ENCODE peak calls at places on chromosomes 16 and 17, in four cellular contexts. Q is NCI-H774, G is heart left ventricle, X is NCI-H460. E is an unnamed sample.

GRCh38 chr16:71919033-71919432 is 23.7 kb downstream of the IST1 start:
- DNase-seq in Q (no peak), G (no peak), X (no peak), E (no peak)

GRCh38 chr17:17692353-17693252 is 11.3 kb downstream of the RAI1 start:
- DNase-seq in X (no peak), Q (no peak), G (no peak), E (no peak)

GRCh38 chr16:2205967-2206313 is 686 bp downstream of the MLST8 start:
- DNase-seq in X (no peak), Q (no peak), G (no peak), E (no peak)

GRCh38 chr16:84829168-84829965 is 9.6 kb downstream of the CRISPLD2 start:
- DNase-seq in Q (no peak), X (no peak), G (no peak), E (no peak)

GRCh38 chr16:495127-495748 is 32.3 kb upstream of the CAPN15 start:
- DNase-seq in G (no peak), Q (no peak), X (peak), E (no peak)

GRCh38 chr17:4852504-4853075 is 19.4 kb downstream of the MINK1 start:
- DNase-seq in Q (no peak), X (no peak), G (no peak), E (no peak)

GRCh38 chr16:89106533-89107208 is 13.0 kb downstream of the ACSF3 start:
- DNase-seq in X (no peak), G (no peak), Q (no peak), E (no peak)

GRCh38 chr17:45666046-45666600 is 118.0 kb upstream of the CRHR1 start:
- DNase-seq in G (no peak), Q (no peak), X (no peak), E (no peak)

GRCh38 chr17:56912105-56912999 is 1.5 kb downstream of the TRIM25 start:
- DNase-seq in Q (no peak), G (no peak), X (peak), E (no peak)

GRCh38 chr16:19969284-19969683 is 84.6 kb upstream of the GPRC5B start:
- DNase-seq in Q (no peak), X (no peak), G (no peak), E (no peak)

GRCh38 chr16:79897444-79898146 is 297.1 kb upstream of the MAF start:
- DNase-seq in X (no peak), G (no peak), Q (no peak), E (no peak)

GRCh38 chr16:19804538-19805323 is 79.9 kb downstream of the GPRC5B start:
- DNase-seq in X (no peak), G (peak), Q (peak), E (no peak)

GRCh38 chr16:9268446-9268845 is 177.0 kb downstream of the HAPSTR1 start:
- DNase-seq in X (no peak), Q (no peak), G (no peak), E (no peak)

GRCh38 chr17:27384261-27384701 is 72.0 kb upstream of the KSR1 start:
- DNase-seq in X (peak), Q (no peak), G (peak), E (peak)

GRCh38 chr17:27513849-27514248 is 57.6 kb downstream of the KSR1 start:
- DNase-seq in G (no peak), Q (no peak), X (no peak), E (no peak)

GRCh38 chr16:72894291-72895151 is 153.4 kb downstream of the ZFHX3 start:
- DNase-seq in Q (no peak), G (peak), X (no peak), E (no peak)

GRCh38 chr17:78438271-78438691 is 59.8 kb downstream of the PGS1 start:
- DNase-seq in X (no peak), Q (no peak), G (no peak), E (no peak)

GRCh38 chr16:3007957-3008748 is 4.6 kb upstream of the CLDN9 start:
- DNase-seq in X (no peak), G (no peak), Q (no peak), E (no peak)

GRCh38 chr17:18143044-18143936 is 34.7 kb downstream of the MYO15A start:
- DNase-seq in X (peak), Q (no peak), G (no peak), E (no peak)

GRCh38 chr17:957856-958421 is 21.6 kb downstream of the NXN start:
- DNase-seq in Q (no peak), G (no peak), X (no peak), E (no peak)

GRCh38 chr17:32693135-32693897 is 183.6 kb downstream of the MYO1D start:
- DNase-seq in G (no peak), Q (no peak), X (no peak), E (no peak)

GRCh38 chr17:62807812-62808575 is at the start of gene MARCHF10:
- DNase-seq in Q (peak), X (no peak), G (peak), E (no peak)

GRCh38 chr17:58339775-58340622 is 11.4 kb upstream of the TSPOAP1 start:
- DNase-seq in Q (no peak), X (no peak), G (no peak), E (no peak)

E was measured in keratinocyte.